ENCODE peak calls at places on chromosome 7, in nine cellular contexts. One of them, this sample, is unnamed.

GRCh38 chr7:22082553-22082885 is 136.8 kb upstream of the CDCA7L start:
- DNase-seq in AG09309: no peak
- DNase-seq in fibroblast of lung: no peak
- DNase-seq in uterus: no peak
- DNase-seq in transverse colon: no peak
- DNase-seq in foreskin fibroblast: peak
- DNase-seq in tibial nerve: no peak
- DNase-seq in neuronal stem cell: no peak
- DNase-seq in endodermal cell: no peak
- DNase-seq in this sample: no peak

GRCh38 chr7:18558503-18558902 is 63.0 kb downstream of the HDAC9 start:
- DNase-seq in AG09309: no peak
- DNase-seq in fibroblast of lung: no peak
- DNase-seq in uterus: no peak
- DNase-seq in transverse colon: no peak
- DNase-seq in foreskin fibroblast: no peak
- DNase-seq in tibial nerve: no peak
- DNase-seq in neuronal stem cell: no peak
- DNase-seq in endodermal cell: no peak
- DNase-seq in this sample: no peak

GRCh38 chr7:134799387-134799786 is 20.0 kb downstream of the CALD1 start:
- DNase-seq in AG09309: no peak
- DNase-seq in fibroblast of lung: no peak
- DNase-seq in uterus: no peak
- DNase-seq in transverse colon: no peak
- DNase-seq in foreskin fibroblast: no peak
- DNase-seq in tibial nerve: no peak
- DNase-seq in neuronal stem cell: no peak
- DNase-seq in endodermal cell: no peak
- DNase-seq in this sample: no peak

GRCh38 chr7:157978766-157979165 is 608.9 kb downstream of the PTPRN2 start:
- DNase-seq in AG09309: no peak
- DNase-seq in fibroblast of lung: no peak
- DNase-seq in uterus: no peak
- DNase-seq in transverse colon: no peak
- DNase-seq in foreskin fibroblast: no peak
- DNase-seq in tibial nerve: no peak
- DNase-seq in neuronal stem cell: no peak
- DNase-seq in endodermal cell: peak
- DNase-seq in this sample: no peak

GRCh38 chr7:38682602-38683001 is 51.4 kb upstream of the AMPH start:
- DNase-seq in AG09309: no peak
- DNase-seq in fibroblast of lung: peak
- DNase-seq in uterus: no peak
- DNase-seq in transverse colon: no peak
- DNase-seq in foreskin fibroblast: no peak
- DNase-seq in tibial nerve: no peak
- DNase-seq in neuronal stem cell: no peak
- DNase-seq in endodermal cell: no peak
- DNase-seq in this sample: no peak

GRCh38 chr7:95525503-95525902 is 39.8 kb downstream of the ASB4 start:
- DNase-seq in AG09309: no peak
- DNase-seq in fibroblast of lung: no peak
- DNase-seq in uterus: no peak
- DNase-seq in transverse colon: no peak
- DNase-seq in foreskin fibroblast: no peak
- DNase-seq in tibial nerve: no peak
- DNase-seq in neuronal stem cell: no peak
- DNase-seq in endodermal cell: no peak
- DNase-seq in this sample: no peak

GRCh38 chr7:127021857-127022256 is 230.9 kb downstream of the GRM8 start:
- DNase-seq in AG09309: no peak
- DNase-seq in fibroblast of lung: no peak
- DNase-seq in uterus: no peak
- DNase-seq in transverse colon: no peak
- DNase-seq in foreskin fibroblast: no peak
- DNase-seq in tibial nerve: no peak
- DNase-seq in neuronal stem cell: no peak
- DNase-seq in endodermal cell: no peak
- DNase-seq in this sample: no peak

GRCh38 chr7:155710035-155710434 is 65.6 kb downstream of the RBM33 start:
- DNase-seq in AG09309: no peak
- DNase-seq in fibroblast of lung: no peak
- DNase-seq in uterus: no peak
- DNase-seq in transverse colon: no peak
- DNase-seq in foreskin fibroblast: no peak
- DNase-seq in tibial nerve: no peak
- DNase-seq in neuronal stem cell: no peak
- DNase-seq in endodermal cell: no peak
- DNase-seq in this sample: no peak

GRCh38 chr7:29946428-29947186 is 43.0 kb downstream of the SCRN1 start:
- DNase-seq in AG09309: no peak
- DNase-seq in fibroblast of lung: peak
- DNase-seq in uterus: no peak
- DNase-seq in transverse colon: peak
- DNase-seq in foreskin fibroblast: no peak
- DNase-seq in tibial nerve: no peak
- DNase-seq in neuronal stem cell: no peak
- DNase-seq in endodermal cell: peak
- DNase-seq in this sample: no peak

GRCh38 chr7:111076205-111076604 is 14.7 kb upstream of the LRRN3 start:
- DNase-seq in AG09309: no peak
- DNase-seq in fibroblast of lung: no peak
- DNase-seq in uterus: no peak
- DNase-seq in transverse colon: no peak
- DNase-seq in foreskin fibroblast: peak
- DNase-seq in tibial nerve: no peak
- DNase-seq in neuronal stem cell: no peak
- DNase-seq in endodermal cell: no peak
- DNase-seq in this sample: peak

GRCh38 chr7:49094866-49095265 is 170.5 kb downstream of the CDC14C start:
- DNase-seq in AG09309: no peak
- DNase-seq in fibroblast of lung: no peak
- DNase-seq in uterus: no peak
- DNase-seq in transverse colon: no peak
- DNase-seq in foreskin fibroblast: no peak
- DNase-seq in tibial nerve: no peak
- DNase-seq in neuronal stem cell: no peak
- DNase-seq in endodermal cell: no peak
- DNase-seq in this sample: no peak

GRCh38 chr7:132065193-132065972 is 509.0 kb upstream of the PODXL start:
- DNase-seq in AG09309: peak
- DNase-seq in fibroblast of lung: peak
- DNase-seq in uterus: peak
- DNase-seq in transverse colon: peak
- DNase-seq in foreskin fibroblast: peak
- DNase-seq in tibial nerve: no peak
- DNase-seq in neuronal stem cell: no peak
- DNase-seq in endodermal cell: no peak
- DNase-seq in this sample: peak

GRCh38 chr7:79063019-79063698 is 390.3 kb downstream of the MAGI2 start:
- DNase-seq in AG09309: peak
- DNase-seq in fibroblast of lung: no peak
- DNase-seq in uterus: no peak
- DNase-seq in transverse colon: no peak
- DNase-seq in foreskin fibroblast: no peak
- DNase-seq in tibial nerve: no peak
- DNase-seq in neuronal stem cell: no peak
- DNase-seq in endodermal cell: no peak
- DNase-seq in this sample: no peak

GRCh38 chr7:35253182-35253679 is 669 bp downstream of the TBX20 start:
- DNase-seq in AG09309: no peak
- DNase-seq in fibroblast of lung: no peak
- DNase-seq in uterus: no peak
- DNase-seq in transverse colon: no peak
- DNase-seq in foreskin fibroblast: no peak
- DNase-seq in tibial nerve: no peak
- DNase-seq in neuronal stem cell: no peak
- DNase-seq in endodermal cell: peak
- DNase-seq in this sample: no peak
- H3K4me3 ChIP-seq in AG09309: no peak
- H3K4me3 ChIP-seq in fibroblast of lung: no peak
- H3K4me3 ChIP-seq in uterus: no peak
- H3K4me3 ChIP-seq in transverse colon: peak
- H3K4me3 ChIP-seq in foreskin fibroblast: peak
- H3K4me3 ChIP-seq in tibial nerve: no peak
- H3K4me3 ChIP-seq in neuronal stem cell: no peak
- H3K4me3 ChIP-seq in endodermal cell: peak
- H3K4me3 ChIP-seq in this sample: peak

GRCh38 chr7:54546986-54547314 is 4.8 kb downstream of the VSTM2A start:
- DNase-seq in AG09309: no peak
- DNase-seq in fibroblast of lung: no peak
- DNase-seq in uterus: no peak
- DNase-seq in transverse colon: no peak
- DNase-seq in foreskin fibroblast: no peak
- DNase-seq in tibial nerve: no peak
- DNase-seq in neuronal stem cell: no peak
- DNase-seq in endodermal cell: no peak
- DNase-seq in this sample: no peak
- H3K4me3 ChIP-seq in AG09309: no peak
- H3K4me3 ChIP-seq in fibroblast of lung: no peak
- H3K4me3 ChIP-seq in uterus: no peak
- H3K4me3 ChIP-seq in transverse colon: peak
- H3K4me3 ChIP-seq in foreskin fibroblast: no peak
- H3K4me3 ChIP-seq in tibial nerve: no peak
- H3K4me3 ChIP-seq in neuronal stem cell: no peak
- H3K4me3 ChIP-seq in endodermal cell: peak
- H3K4me3 ChIP-seq in this sample: peak

GRCh38 chr7:142927949-142928348 is 5.6 kb downstream of the TRPV5 start:
- DNase-seq in AG09309: no peak
- DNase-seq in fibroblast of lung: no peak
- DNase-seq in uterus: no peak
- DNase-seq in transverse colon: no peak
- DNase-seq in foreskin fibroblast: no peak
- DNase-seq in tibial nerve: no peak
- DNase-seq in neuronal stem cell: no peak
- DNase-seq in endodermal cell: no peak
- DNase-seq in this sample: no peak
- H3K4me3 ChIP-seq in AG09309: no peak
- H3K4me3 ChIP-seq in fibroblast of lung: no peak
- H3K4me3 ChIP-seq in uterus: no peak
- H3K4me3 ChIP-seq in transverse colon: no peak
- H3K4me3 ChIP-seq in foreskin fibroblast: no peak
- H3K4me3 ChIP-seq in tibial nerve: no peak
- H3K4me3 ChIP-seq in neuronal stem cell: no peak
- H3K4me3 ChIP-seq in endodermal cell: no peak
- H3K4me3 ChIP-seq in this sample: no peak

DNA sequence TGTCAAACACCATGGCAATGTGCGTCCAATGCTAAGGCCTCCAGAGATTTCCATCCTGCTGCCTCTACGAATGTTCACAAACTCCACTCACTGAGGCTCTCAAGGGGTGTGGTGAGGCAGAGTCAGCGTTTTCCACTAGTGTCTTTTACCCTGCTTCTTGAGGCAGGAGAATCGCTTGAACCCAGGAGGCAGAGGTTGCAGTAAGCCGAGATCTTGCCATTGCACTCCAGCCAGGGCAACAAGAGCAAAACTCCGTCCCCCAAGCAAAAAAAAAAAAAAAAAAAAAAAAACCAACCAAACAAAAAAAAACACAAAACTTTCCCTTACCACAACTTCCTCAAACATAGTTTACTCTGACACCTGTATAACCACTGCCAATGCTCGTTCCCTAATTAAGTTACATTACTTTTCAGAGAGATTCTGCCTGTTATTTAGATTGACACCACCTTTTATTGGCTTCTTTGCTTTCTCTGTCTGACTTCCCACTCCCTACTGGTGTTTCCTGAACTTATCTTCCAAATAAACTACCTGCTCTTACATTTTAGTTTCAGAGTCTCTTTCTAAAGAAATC is 102.1 kb upstream of the ZNF746 start:
- DNase-seq in AG09309: no peak
- DNase-seq in fibroblast of lung: no peak
- DNase-seq in uterus: no peak
- DNase-seq in transverse colon: no peak
- DNase-seq in foreskin fibroblast: no peak
- DNase-seq in tibial nerve: no peak
- DNase-seq in neuronal stem cell: no peak
- DNase-seq in endodermal cell: no peak
- DNase-seq in this sample: no peak
- H3K4me3 ChIP-seq in AG09309: no peak
- H3K4me3 ChIP-seq in fibroblast of lung: no peak
- H3K4me3 ChIP-seq in uterus: no peak
- H3K4me3 ChIP-seq in transverse colon: no peak
- H3K4me3 ChIP-seq in foreskin fibroblast: no peak
- H3K4me3 ChIP-seq in tibial nerve: no peak
- H3K4me3 ChIP-seq in neuronal stem cell: no peak
- H3K4me3 ChIP-seq in endodermal cell: no peak
- H3K4me3 ChIP-seq in this sample: no peak

GRCh38 chr7:23449941-23450340 is 20.4 kb downstream of the IGF2BP3 start:
- DNase-seq in AG09309: no peak
- DNase-seq in fibroblast of lung: no peak
- DNase-seq in uterus: no peak
- DNase-seq in transverse colon: no peak
- DNase-seq in foreskin fibroblast: no peak
- DNase-seq in tibial nerve: no peak
- DNase-seq in neuronal stem cell: no peak
- DNase-seq in endodermal cell: no peak
- DNase-seq in this sample: no peak
- H3K4me3 ChIP-seq in AG09309: no peak
- H3K4me3 ChIP-seq in fibroblast of lung: no peak
- H3K4me3 ChIP-seq in uterus: no peak
- H3K4me3 ChIP-seq in transverse colon: no peak
- H3K4me3 ChIP-seq in foreskin fibroblast: no peak
- H3K4me3 ChIP-seq in tibial nerve: no peak
- H3K4me3 ChIP-seq in neuronal stem cell: no peak
- H3K4me3 ChIP-seq in endodermal cell: no peak
- H3K4me3 ChIP-seq in this sample: no peak

This sample was measured in skeletal muscle cell.